ENCODE peak calls at places on chromosomes 4 and X, in four cellular contexts. One of them, this sample, is unnamed.

GRCh38 chr4:86791126-86791525 is 58.1 kb downstream of the SLC10A6 start:
- DNase-seq in naive thymus-derived CD8-positive, alpha-beta T cell: no peak
- DNase-seq in BJ: no peak
- DNase-seq in GOT3: no peak
- DNase-seq in this sample: no peak

GRCh38 chr4:5722328-5722727 is 11.3 kb downstream of the EVC start:
- DNase-seq in naive thymus-derived CD8-positive, alpha-beta T cell: no peak
- DNase-seq in BJ: no peak
- DNase-seq in GOT3: no peak
- DNase-seq in this sample: no peak

GRCh38 chr4:169985881-169986280 is 40.3 kb downstream of the MFAP3L start:
- DNase-seq in naive thymus-derived CD8-positive, alpha-beta T cell: no peak
- DNase-seq in BJ: no peak
- DNase-seq in GOT3: no peak
- DNase-seq in this sample: no peak

GRCh38 chr4:82217986-82218715 is 155.6 kb downstream of the HNRNPD start:
- DNase-seq in naive thymus-derived CD8-positive, alpha-beta T cell: peak; percentile 10
- DNase-seq in BJ: no peak
- DNase-seq in GOT3: no peak
- DNase-seq in this sample: no peak

GRCh38 chr4:155419266-155419665 is 42.5 kb upstream of the MAP9 start:
- DNase-seq in naive thymus-derived CD8-positive, alpha-beta T cell: no peak
- DNase-seq in BJ: no peak
- DNase-seq in GOT3: no peak
- DNase-seq in this sample: no peak

GRCh38 chr4:40651280-40651679 is 21.6 kb upstream of the RBM47 start:
- DNase-seq in naive thymus-derived CD8-positive, alpha-beta T cell: no peak
- DNase-seq in BJ: no peak
- DNase-seq in GOT3: no peak
- DNase-seq in this sample: no peak

GRCh38 chrX:134821370-134821769 is 163.1 kb upstream of the PLAC1 start:
- DNase-seq in naive thymus-derived CD8-positive, alpha-beta T cell: no peak
- DNase-seq in BJ: no peak
- DNase-seq in GOT3: no peak
- DNase-seq in this sample: no peak

GRCh38 chr4:22474636-22475310 is 41.1 kb downstream of the ADGRA3 start:
- DNase-seq in naive thymus-derived CD8-positive, alpha-beta T cell: no peak
- DNase-seq in BJ: no peak
- DNase-seq in GOT3: no peak
- DNase-seq in this sample: no peak

GRCh38 chr4:80219301-80220025 is 22.2 kb downstream of the PRDM8 start:
- DNase-seq in naive thymus-derived CD8-positive, alpha-beta T cell: no peak
- DNase-seq in BJ: no peak
- DNase-seq in GOT3: no peak
- DNase-seq in this sample: no peak

GRCh38 chr4:128290526-128290925 is 2.9 kb upstream of the PGRMC2 start:
- DNase-seq in naive thymus-derived CD8-positive, alpha-beta T cell: no peak
- DNase-seq in BJ: no peak
- DNase-seq in GOT3: no peak
- DNase-seq in this sample: no peak

GRCh38 chr4:129410115-129410514 is 314.2 kb downstream of the C4orf33 start:
- DNase-seq in naive thymus-derived CD8-positive, alpha-beta T cell: no peak
- DNase-seq in BJ: no peak
- DNase-seq in GOT3: no peak
- DNase-seq in this sample: no peak

GRCh38 chrX:153400146-153401132 is 711 bp downstream of the PNMA6E start:
- DNase-seq in naive thymus-derived CD8-positive, alpha-beta T cell: peak; percentile 32
- DNase-seq in BJ: no peak
- DNase-seq in GOT3: no peak
- DNase-seq in this sample: no peak

GRCh38 chr4:85459736-85460135 is 15.2 kb upstream of the ARHGAP24 start:
- DNase-seq in naive thymus-derived CD8-positive, alpha-beta T cell: no peak
- DNase-seq in BJ: no peak
- DNase-seq in GOT3: no peak
- DNase-seq in this sample: no peak

GRCh38 chr4:32658019-32658418 is 1937.8 kb downstream of the PCDH7 start:
- DNase-seq in naive thymus-derived CD8-positive, alpha-beta T cell: no peak
- DNase-seq in BJ: no peak
- DNase-seq in GOT3: no peak
- DNase-seq in this sample: no peak

GRCh38 chr4:88600129-88600849 is 8.0 kb downstream of the HERC3 start:
- DNase-seq in naive thymus-derived CD8-positive, alpha-beta T cell: no peak
- DNase-seq in BJ: peak; percentile 90
- DNase-seq in GOT3: no peak
- DNase-seq in this sample: no peak

GRCh38 chr4:74037076-74037475 is 1.4 kb downstream of the CXCL3 start:
- DNase-seq in naive thymus-derived CD8-positive, alpha-beta T cell: no peak
- DNase-seq in BJ: no peak
- DNase-seq in GOT3: no peak
- DNase-seq in this sample: no peak

GRCh38 chr4:54657556-54658313 is at the start of gene KIT:
- DNase-seq in naive thymus-derived CD8-positive, alpha-beta T cell: peak; percentile 36
- DNase-seq in BJ: no peak
- DNase-seq in GOT3: no peak
- DNase-seq in this sample: no peak

GRCh38 chr4:133000012-133000411 is 149.1 kb upstream of the PCDH10 start:
- DNase-seq in naive thymus-derived CD8-positive, alpha-beta T cell: no peak
- DNase-seq in BJ: no peak
- DNase-seq in GOT3: no peak
- DNase-seq in this sample: no peak

This sample was measured in thoracic aorta.